ENCODE peak calls at places on chromosomes 5 and 9, in six cellular contexts. R, H, G, Z, X and Q are unnamed samples.

GRCh38 chr5:125043781-125044391 is 297.4 kb upstream of the ZNF608 start:
- DNase-seq in G (peak), X (peak), H (peak), R (peak), Z (peak), Q (peak)

GRCh38 chr9:136848393-136849037 is 694 bp upstream of the PHPT1 start:
- DNase-seq in H (peak), X (peak), Z (peak), G (no peak), R (no peak), Q (no peak)

GRCh38 chr9:120916573-120916972 is 10.0 kb downstream of the TRAF1 start:
- DNase-seq in G (peak), R (peak), X (no peak), Z (peak), H (no peak), Q (no peak)

GRCh38 chr5:90968319-90968718 is 409.7 kb downstream of the ADGRV1 start:
- DNase-seq in R (peak), X (no peak), H (no peak), G (no peak), Z (no peak), Q (no peak)

GRCh38 chr5:61245936-61246335 is 83.7 kb upstream of the SMIM15 start:
- DNase-seq in X (no peak), Z (no peak), R (peak), G (no peak), H (no peak), Q (no peak)

GRCh38 chr5:40401965-40402364 is 277.8 kb upstream of the PTGER4 start:
- DNase-seq in G (no peak), H (no peak), R (peak), X (peak), Z (peak), Q (no peak)

GRCh38 chr5:15748266-15748665 is 248.3 kb downstream of the FBXL7 start:
- DNase-seq in Z (no peak), R (no peak), X (no peak), H (no peak), G (no peak), Q (no peak)

GRCh38 chr9:119588874-119589560 is 219.8 kb upstream of the BRINP1 start:
- DNase-seq in G (no peak), R (no peak), X (no peak), Z (no peak), H (no peak), Q (no peak)

GRCh38 chr5:165460911-165461310 is 1955.5 kb downstream of the MAT2B start:
- DNase-seq in X (no peak), H (no peak), Z (no peak), R (no peak), G (no peak), Q (no peak)

GRCh38 chr5:39213437-39214207 is 5.7 kb downstream of the FYB1 start:
- DNase-seq in H (no peak), G (no peak), Z (no peak), X (no peak), R (no peak), Q (no peak)

GRCh38 chr5:68415177-68416085 is 199.9 kb downstream of the PIK3R1 start:
- DNase-seq in G (no peak), Z (no peak), X (no peak), H (no peak), R (no peak), Q (no peak)

GRCh38 chr9:85521331-85522197 is 220.2 kb downstream of the AGTPBP1 start:
- DNase-seq in R (no peak), G (no peak), Z (no peak), H (no peak), X (no peak), Q (no peak)

GRCh38 chr9:135074354-135075233 is 12.9 kb upstream of the OLFM1 start:
- DNase-seq in H (peak), G (no peak), Z (no peak), R (no peak), X (no peak), Q (no peak)

GRCh38 chr5:81760521-81760920 is 9.6 kb upstream of the SSBP2 start:
- DNase-seq in H (no peak), G (no peak), R (peak), Z (no peak), X (no peak), Q (no peak)

GRCh38 chr9:120394058-120394669 is 185.8 kb downstream of the CDK5RAP2 start:
- DNase-seq in G (no peak), H (no peak), Z (peak), X (no peak), R (peak), Q (peak)

GRCh38 chr5:132496631-132497487 is 6.3 kb upstream of the IRF1 start:
- DNase-seq in G (peak), Z (peak), H (peak), R (peak), X (peak), Q (no peak)

GRCh38 chr5:132493821-132494220 is 3.2 kb upstream of the IRF1 start:
- DNase-seq in R (no peak), Z (no peak), X (no peak), H (no peak), G (no peak), Q (no peak)

GRCh38 chr5:132495063-132495671 is 4.6 kb upstream of the IRF1 start:
- DNase-seq in R (no peak), G (peak), Z (no peak), H (no peak), X (no peak), Q (no peak)

GRCh38 chr5:132497488-132497997 is 7.0 kb upstream of the IRF1 start:
- DNase-seq in Z (peak), R (peak), X (peak), H (peak), G (peak), Q (peak)

DNA sequence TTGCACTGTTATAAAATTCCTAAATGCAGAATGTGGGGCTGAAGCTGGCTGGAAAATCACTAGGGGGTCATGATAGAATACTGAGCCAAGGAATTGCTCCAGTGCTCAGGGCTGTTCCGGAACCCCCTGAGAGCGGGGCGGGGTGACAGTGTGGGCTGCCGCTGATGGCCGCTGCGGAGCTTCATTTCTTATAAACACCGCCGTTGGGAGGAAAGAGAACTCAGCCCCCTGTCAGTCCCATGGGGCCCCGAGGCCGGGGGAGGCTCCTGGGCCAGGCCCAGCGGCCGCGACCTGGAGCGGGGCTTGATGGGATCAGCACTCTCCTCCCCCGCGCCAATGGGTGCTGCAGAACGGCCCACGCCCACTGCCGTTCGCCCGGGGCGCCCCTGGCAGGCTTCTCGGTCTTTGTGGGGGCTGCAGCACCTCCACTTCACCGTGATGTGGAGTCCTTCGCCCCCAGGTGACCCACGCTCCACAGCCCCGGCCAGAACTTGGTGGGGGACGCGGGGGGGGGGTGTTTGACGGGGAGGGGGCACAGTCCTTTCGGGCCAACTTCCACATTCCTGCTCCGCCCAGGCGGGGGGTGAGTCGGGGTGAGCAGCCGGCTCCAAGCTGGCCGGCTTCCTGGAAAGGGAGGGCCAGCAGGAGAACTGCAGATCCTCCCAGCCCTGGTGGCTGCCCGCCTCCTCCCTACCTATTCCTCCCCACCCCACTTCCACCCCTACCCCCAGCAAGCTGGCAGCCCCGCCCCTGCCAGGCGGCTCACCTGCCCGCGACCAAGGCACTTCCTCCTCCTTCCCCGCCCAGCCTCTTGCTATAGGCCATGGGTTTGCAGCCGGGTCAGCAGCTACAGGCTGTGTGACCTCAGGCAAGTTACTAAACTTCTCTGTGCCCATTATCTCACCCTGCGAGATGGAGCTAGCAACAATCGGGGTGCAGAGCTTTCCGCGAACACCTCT is 5.4 kb upstream of the IRF1 start:
- DNase-seq in X (peak), H (peak), R (peak), G (peak), Z (peak), Q (peak)
- TF ChIP-seq CTCF in X (no peak), H (no peak), R (no peak), G (no peak), Z (peak), Q (no peak)

GRCh38 chr5:170314696-170315095 is 17.1 kb upstream of the LCP2 start:
- DNase-seq in H (no peak), Z (no peak), G (no peak), R (no peak), X (no peak), Q (no peak)

GRCh38 chr5:170313344-170313743 is 15.8 kb upstream of the LCP2 start:
- DNase-seq in R (no peak), X (no peak), G (no peak), H (no peak), Z (no peak), Q (no peak)

GRCh38 chr5:170316933-170317332 is 19.4 kb upstream of the LCP2 start:
- DNase-seq in G (no peak), H (no peak), Z (no peak), X (no peak), R (no peak), Q (no peak)

GRCh38 chr5:170312666-170313065 is 15.1 kb upstream of the LCP2 start:
- DNase-seq in X (no peak), R (peak), Z (no peak), H (no peak), G (no peak), Q (no peak)

GRCh38 chr5:170315154-170315553 is 17.6 kb upstream of the LCP2 start:
- DNase-seq in R (peak), G (peak), X (no peak), H (no peak), Z (no peak), Q (no peak)
- TF ChIP-seq CTCF in R (no peak), G (no peak), X (no peak), H (no peak), Z (no peak), Q (no peak)

GRCh38 chr9:93910598-93910997 is 44.6 kb downstream of the BARX1 start:
- DNase-seq in X (no peak), G (no peak), H (no peak), Z (no peak), R (no peak), Q (no peak)

GRCh38 chr9:93910196-93910595 is 45.0 kb downstream of the BARX1 start:
- DNase-seq in X (no peak), G (no peak), Z (no peak), R (no peak), H (no peak), Q (no peak)

GRCh38 chr9:93909242-93909616 is 45.9 kb downstream of the BARX1 start:
- DNase-seq in Z (no peak), H (no peak), G (no peak), X (no peak), R (no peak), Q (no peak)

GRCh38 chr9:93907551-93908199 is 47.5 kb downstream of the BARX1 start:
- DNase-seq in Z (no peak), G (no peak), H (no peak), R (no peak), X (no peak), Q (no peak)

DNA sequence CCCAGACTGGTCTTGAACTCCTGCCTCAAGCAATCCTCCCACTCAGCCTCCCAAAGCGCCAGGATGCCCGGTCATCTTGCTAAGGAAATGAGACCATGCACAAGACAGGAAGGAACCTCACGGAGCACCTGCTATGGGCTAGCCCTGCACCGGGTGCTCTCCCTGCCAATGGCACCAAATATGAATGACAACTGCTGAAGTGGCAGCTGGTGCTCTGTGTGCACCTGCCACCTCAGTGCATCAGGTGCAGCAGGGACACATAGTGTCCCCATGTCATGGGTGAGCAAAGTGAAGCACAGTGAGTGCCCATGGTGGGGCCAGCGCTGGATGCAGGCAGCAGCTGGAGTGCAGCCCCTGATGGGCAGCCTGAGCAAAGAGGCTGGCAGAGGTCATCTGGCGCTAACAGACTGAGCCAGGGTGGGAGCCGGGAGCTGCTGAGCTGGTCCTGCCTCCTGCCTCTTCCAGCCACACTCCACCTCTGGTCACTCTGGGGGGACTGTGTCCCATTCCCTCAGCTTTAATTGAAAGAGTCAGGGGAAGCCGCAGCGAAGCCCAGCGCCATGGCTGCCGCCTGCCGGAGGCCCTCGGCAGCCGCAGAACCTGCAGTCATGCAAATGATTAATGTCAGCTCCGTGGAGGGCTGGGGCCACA is 46.4 kb downstream of the BARX1 start:
- DNase-seq in H (no peak), Z (no peak), R (no peak), G (no peak), X (no peak), Q (no peak)
- TF ChIP-seq CTCF in H (no peak), Z (no peak), R (no peak), G (no peak), X (no peak), Q (no peak)

DNA sequence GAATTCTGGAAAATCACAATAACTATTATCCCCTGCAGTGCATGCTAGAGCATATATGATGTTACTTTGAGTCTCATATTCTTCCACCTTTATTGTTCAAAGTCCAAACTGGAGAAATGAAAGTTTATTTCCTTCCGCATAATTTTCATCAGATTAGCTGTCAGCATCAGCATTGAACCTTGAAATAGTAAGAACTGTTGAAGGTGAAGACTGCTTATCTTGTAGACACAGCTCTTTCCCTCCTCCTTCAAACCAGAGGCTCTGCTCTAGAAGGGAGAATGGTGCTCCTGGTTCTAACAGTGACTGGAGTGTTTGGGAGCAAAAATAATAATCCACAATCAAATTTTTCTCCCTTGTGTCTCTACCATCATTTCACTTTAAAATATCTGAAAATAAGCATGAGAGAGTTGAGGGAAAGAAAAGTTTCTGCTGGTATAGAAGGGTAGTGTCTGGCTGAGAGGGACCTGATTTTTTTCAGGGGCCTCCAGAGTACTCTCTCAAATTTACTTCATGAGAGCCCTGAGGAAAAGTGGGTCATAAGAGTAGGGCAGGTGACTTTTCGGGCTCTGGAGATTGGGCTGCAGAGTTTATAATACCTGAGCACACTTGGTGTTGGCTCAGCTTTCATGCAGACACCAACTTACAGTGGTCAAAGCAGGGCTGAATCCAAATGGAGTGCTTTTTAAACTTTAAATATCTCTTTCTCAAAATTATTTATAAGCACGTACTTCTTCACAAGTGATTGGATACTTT is 170.4 kb downstream of the ZDHHC21 start:
- DNase-seq in H (no peak), Z (no peak), G (no peak), X (no peak), R (no peak), Q (no peak)
- TF ChIP-seq CTCF in H (no peak), Z (no peak), G (no peak), X (no peak), R (no peak), Q (no peak)

DNA sequence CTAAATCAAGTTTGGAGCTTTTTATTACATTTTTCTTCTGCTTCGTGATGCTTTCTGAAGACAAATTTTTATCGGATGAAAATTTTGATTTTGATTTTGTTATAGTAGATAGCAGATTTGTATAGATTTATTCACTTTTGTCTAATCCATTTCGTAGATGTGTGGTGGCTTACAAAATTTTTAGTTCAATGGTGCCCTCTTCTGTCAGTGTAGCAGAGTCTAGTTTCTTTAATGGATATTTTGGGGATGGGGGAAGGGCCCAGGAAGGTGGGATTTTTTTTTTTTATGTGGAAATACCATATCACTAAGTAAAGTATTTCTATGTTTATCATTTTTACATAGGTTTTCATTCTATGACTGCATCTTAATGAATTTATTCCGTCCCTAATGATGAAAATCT is 259.9 kb upstream of the TARS1 start:
- DNase-seq in G (no peak), R (peak), H (peak), X (peak), Z (peak), Q (no peak)
- TF ChIP-seq CTCF in G (peak), R (peak), H (peak), X (peak), Z (peak), Q (peak)

GRCh38 chr5:159641371-159642039 is 274.8 kb upstream of the ADRA1B start:
- DNase-seq in R (no peak), H (no peak), Z (no peak), X (no peak), G (no peak), Q (no peak)

GRCh38 chr5:159640921-159641320 is 275.4 kb upstream of the ADRA1B start:
- DNase-seq in Z (no peak), X (no peak), R (no peak), G (no peak), H (no peak), Q (no peak)

GRCh38 chr5:159644053-159644452 is 272.2 kb upstream of the ADRA1B start:
- DNase-seq in Z (no peak), X (no peak), G (no peak), H (no peak), R (no peak), Q (no peak)

GRCh38 chr5:159640376-159640775 is 275.9 kb upstream of the ADRA1B start:
- DNase-seq in R (no peak), G (no peak), Z (no peak), H (no peak), X (no peak), Q (no peak)

DNA sequence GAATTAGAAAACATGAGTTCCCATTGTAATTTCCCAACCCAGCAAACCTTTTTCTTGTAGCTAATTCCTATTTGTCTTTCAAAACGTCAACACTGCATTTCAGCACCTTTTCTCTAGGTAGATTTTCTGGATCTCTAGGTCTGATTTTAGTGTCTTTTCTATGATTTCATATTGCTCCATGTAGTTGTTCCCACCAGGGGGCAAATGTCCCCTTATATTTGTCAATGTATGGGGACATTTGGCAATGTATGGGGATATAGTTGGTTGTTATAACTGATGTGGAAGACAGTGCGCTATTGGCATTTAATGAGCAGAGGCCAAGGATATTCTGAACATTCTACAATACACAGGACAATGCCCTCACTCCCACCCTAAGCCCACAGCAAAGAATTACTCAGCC is 273.9 kb upstream of the ADRA1B start:
- DNase-seq in G (no peak), R (no peak), Z (no peak), H (no peak), X (no peak), Q (no peak)
- TF ChIP-seq CTCF in G (no peak), R (no peak), Z (peak), H (no peak), X (no peak), Q (no peak)

GRCh38 chr5:56827043-56827442 is 11.7 kb downstream of the MAP3K1 start:
- DNase-seq in H (peak), G (no peak), Z (no peak), X (no peak), R (no peak), Q (no peak)
- TF ChIP-seq CTCF in H (no peak), G (peak), Z (peak), X (peak), R (peak), Q (peak)

DNA sequence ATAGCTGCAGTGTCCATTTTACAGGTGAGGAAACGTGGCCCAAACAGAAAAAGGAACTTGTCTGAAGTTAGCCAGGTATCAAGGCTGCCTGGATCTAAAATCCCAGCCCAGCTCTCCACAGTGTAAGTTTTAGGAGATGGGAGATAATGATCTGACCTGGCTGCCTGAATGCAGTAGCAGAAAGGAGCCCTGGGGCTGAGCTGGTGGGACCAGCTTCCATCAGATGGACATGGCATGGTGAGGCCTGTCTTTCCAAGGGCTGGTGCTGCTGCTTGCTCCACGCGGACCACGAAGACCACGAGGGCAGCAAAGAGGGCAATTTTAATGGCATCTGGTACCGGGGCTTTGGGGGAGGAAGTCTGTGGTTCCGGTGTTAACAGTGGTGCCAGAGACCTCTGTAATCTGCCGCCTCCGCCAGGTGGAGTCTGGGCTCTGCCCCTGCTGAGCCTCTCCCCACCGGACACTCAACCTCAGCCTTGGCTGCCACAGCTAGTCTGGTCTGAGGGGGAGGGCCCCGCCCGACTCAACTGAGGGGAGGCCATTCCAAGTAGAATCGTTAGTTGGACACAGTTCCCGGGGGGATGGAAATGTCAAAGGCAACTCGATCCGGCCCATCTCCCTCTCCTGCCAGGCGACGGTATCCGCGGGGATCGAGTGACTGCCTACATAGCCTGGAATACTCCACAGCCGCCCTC is 650 bp downstream of the MYORG start:
- DNase-seq in Z (no peak), G (peak), H (peak), X (peak), R (peak), Q (no peak)
- TF ChIP-seq CTCF in Z (no peak), G (peak), H (peak), X (peak), R (no peak), Q (no peak)